ENCODE peak calls at places on chromosomes 13 and 19, in six cellular contexts. M, G, E, N, K and F are unnamed samples.

GRCh38 chr13:23778879-23779278 is 110.3 kb downstream of the MIPEP start:
- DNase-seq in K (no peak), N (no peak), E (peak), G (no peak), M (peak), F (no peak)

GRCh38 chr19:16320987-16321386 is 3.6 kb upstream of the KLF2 start:
- DNase-seq in M (peak), G (no peak), K (no peak), E (no peak), N (no peak), F (no peak)

GRCh38 chr13:24692541-24692940 is 12.3 kb downstream of the ATP12A start:
- DNase-seq in E (no peak), G (no peak), N (no peak), M (no peak), K (no peak), F (no peak)

GRCh38 chr13:71218960-71219359 is 648.0 kb downstream of the DACH1 start:
- DNase-seq in M (peak), G (no peak), K (no peak), N (no peak), E (no peak), F (peak)

GRCh38 chr19:6216996-6217751 is 62.6 kb downstream of the MLLT1 start:
- DNase-seq in E (peak), M (no peak), K (no peak), G (no peak), N (no peak), F (peak)

GRCh38 chr13:31775148-31775547 is 35.8 kb downstream of the RXFP2 start:
- DNase-seq in K (no peak), N (no peak), G (no peak), M (no peak), E (no peak), F (no peak)

GRCh38 chr19:6065685-6066365 is 44.5 kb downstream of the RFX2 start:
- DNase-seq in M (peak), G (peak), N (peak), K (no peak), E (no peak), F (no peak)

GRCh38 chr13:20475927-20476691 is 49.5 kb downstream of the CRYL1 start:
- DNase-seq in E (no peak), N (peak), K (no peak), G (no peak), M (no peak), F (no peak)

GRCh38 chr19:29676586-29676985 is 11.3 kb downstream of the PLEKHF1 start:
- DNase-seq in K (no peak), E (no peak), M (no peak), G (no peak), N (no peak), F (no peak)

GRCh38 chr19:41225238-41226052 is 6.4 kb downstream of the AXL start:
- DNase-seq in G (peak), K (peak), M (peak), N (peak), E (peak), F (no peak)

GRCh38 chr13:35484384-35484783 is 7.9 kb upstream of the MAB21L1 start:
- DNase-seq in M (no peak), K (no peak), N (no peak), G (no peak), E (no peak), F (no peak)

GRCh38 chr13:26985285-26985878 is 186.2 kb downstream of the USP12 start:
- DNase-seq in G (peak), N (peak), K (peak), M (peak), E (peak), F (peak)

GRCh38 chr13:104011505-104012270 is 945.5 kb upstream of the SLC10A2 start:
- DNase-seq in K (no peak), M (peak), E (no peak), N (no peak), G (peak), F (peak)

GRCh38 chr19:46474211-46474610 is 2.8 kb upstream of the PNMA8A start:
- DNase-seq in E (no peak), K (no peak), G (no peak), N (no peak), M (no peak), F (no peak)

GRCh38 chr13:34638897-34639296 is 303.2 kb upstream of the NBEA start:
- DNase-seq in M (no peak), E (no peak), N (no peak), K (no peak), G (no peak), F (no peak)

GRCh38 chr13:30319703-30320102 is 12.4 kb upstream of the KATNAL1 start:
- DNase-seq in K (no peak), N (no peak), M (no peak), E (no peak), G (no peak), F (no peak)

GRCh38 chr13:45807520-45808099 is 43.9 kb downstream of the SIAH3 start:
- DNase-seq in E (peak), K (no peak), M (peak), G (peak), N (no peak), F (peak)

GRCh38 chr13:108326318-108326717 is 56.8 kb downstream of the TNFSF13B start:
- DNase-seq in M (no peak), G (no peak), E (no peak), K (no peak), N (no peak), F (no peak)

GRCh38 chr19:8965887-8966286 is 44.3 kb downstream of the MUC16 start:
- DNase-seq in N (no peak), M (no peak), E (no peak), K (no peak), G (no peak), F (no peak)

DNA sequence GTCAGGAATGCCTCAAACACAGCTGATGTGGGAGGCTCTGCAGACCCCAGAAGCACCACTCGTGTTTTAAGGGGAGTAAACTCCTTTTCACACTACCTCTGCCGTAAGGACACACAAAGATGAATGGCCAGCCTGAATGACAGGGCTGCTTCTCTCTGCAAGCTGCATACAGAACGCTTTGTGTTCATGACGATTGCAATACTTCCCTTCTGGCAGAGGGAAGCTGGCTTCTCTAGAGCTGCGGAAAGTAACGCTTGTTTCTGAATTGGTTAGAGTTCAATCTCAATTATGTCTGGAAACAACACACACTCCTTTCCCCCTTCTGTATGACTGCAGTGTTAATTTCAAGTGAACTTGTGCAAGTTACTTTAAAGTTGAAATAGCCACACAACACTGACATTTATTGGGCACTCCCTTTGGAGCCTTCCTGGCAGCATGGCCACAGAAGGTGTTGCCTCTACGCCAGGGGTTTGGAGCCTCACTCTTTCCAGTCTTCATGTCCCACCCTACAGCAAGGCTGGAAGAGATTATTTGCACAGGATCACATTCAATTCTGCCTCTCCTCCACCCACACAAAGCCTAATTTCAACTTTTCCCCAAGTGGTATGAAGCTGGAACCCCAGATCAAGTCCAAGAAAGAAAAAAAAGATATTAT is 242.6 kb downstream of the NDFIP2 start:
- DNase-seq in N (no peak), E (no peak), M (no peak), K (no peak), G (no peak), F (no peak)
- TF ChIP-seq CTCF in N (no peak), E (no peak), M (no peak), K (no peak), G (no peak), F (no peak)

DNA sequence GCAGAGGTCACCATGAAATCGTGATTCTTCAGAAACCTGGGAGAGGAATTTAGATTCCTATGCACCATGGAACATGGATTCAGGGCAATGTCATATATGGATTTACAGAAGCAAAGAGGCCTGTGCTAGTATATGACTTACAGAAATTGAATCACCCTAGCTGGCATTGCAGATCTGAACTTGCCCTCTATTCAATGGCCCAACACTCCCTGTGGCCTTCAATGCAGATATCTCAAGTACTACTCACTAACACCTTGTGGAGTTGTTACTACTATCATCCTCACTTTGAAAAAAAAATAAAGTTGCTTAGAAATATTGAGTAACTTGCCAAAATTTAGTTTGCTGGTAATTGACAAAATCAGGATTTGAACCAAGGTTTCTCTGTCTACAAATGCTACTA is 305.4 kb upstream of the SLITRK1 start:
- DNase-seq in G (no peak), N (no peak), K (no peak), E (no peak), M (no peak), F (no peak)
- H3K27ac ChIP-seq in G (no peak), N (no peak), K (no peak), E (no peak), M (no peak), F (no peak)

DNA sequence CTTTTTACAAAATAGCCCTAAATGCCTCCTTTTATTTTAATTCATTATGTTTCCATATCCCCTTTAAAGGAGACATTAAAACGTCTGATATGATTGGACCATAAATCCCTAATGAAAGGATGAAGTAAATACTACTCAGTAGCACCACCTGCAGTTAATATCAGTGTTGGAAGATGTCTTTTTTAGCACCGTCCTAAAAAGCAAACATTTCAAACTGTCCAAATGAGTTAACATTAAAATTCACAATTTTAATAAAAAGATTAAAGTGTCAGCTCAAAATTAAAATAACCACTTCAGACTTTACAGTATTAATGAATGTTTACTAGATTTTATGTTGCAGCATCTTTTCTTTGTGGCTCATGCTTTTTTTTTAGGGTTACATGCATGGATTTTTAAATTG is 12.3 kb downstream of the ZNF507 start:
- DNase-seq in G (no peak), K (no peak), M (peak), E (peak), N (no peak), F (no peak)
- TF ChIP-seq CTCF in G (peak), K (peak), M (peak), E (no peak), N (no peak), F (no peak)

DNA sequence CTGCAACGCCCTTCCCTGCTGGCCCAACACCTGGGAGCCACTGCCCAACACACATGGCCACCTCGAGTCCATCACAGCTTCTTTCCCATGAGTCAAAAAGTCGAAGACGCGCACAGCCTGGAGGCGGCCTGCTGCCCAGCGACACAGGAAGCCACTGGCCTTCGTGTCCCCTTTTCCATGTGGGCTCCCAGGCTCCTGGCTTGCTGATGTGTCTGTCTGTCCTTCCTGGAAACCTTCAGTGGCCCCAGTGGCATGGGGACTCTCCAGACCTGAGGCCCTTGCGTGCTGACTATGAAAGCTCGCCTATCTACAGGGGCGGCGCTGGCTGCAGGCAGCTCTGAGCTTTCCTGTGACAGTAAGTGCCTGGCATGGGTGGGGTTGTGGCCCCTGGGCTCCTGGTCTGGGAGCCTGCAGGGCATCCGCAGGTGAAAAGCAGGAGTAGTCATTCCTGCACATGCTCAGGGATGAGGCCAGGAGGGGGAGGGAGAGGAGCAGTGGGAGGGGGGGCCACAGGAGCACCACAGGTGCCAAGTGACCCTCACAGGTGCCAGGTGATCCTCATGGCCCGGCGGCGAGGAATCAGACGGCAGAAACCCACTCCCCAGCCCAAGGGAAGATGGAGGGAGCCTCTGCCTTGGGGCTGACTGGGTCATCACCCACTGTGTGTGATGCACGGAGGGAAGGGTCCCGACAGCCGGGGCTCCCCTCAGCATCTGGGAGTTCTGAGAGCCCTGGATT is 27.5 kb downstream of the SH3GL1 start:
- DNase-seq in E (no peak), M (no peak), N (no peak), K (no peak), G (no peak), F (no peak)
- H3K27ac ChIP-seq in E (peak), M (no peak), N (peak), K (peak), G (no peak), F (no peak)

DNA sequence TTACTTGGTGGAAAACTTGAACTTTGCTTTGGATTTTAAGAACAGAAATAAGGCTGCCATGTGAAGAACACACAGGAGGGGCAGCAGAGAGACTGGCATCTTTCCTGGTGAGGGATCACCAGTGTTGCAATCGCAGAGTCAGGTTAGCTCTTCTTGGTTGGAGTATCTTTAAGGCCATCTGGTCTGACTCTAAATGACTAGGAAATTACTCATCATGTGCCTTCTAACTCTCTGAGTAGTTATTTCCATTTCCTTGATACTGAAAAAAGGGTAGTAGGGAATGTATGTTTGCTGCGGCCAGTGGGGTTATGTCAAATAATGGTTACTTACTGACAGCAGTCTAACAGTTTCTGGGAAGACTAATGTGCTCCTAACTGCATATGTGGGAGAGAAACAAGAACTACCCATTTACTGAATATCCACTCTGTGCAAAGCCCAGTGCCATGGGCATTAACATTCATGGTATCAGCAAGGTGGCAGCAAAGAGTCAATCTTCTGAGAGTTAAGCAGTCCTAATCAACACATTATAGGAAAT is 122.1 kb downstream of the COG6 start:
- DNase-seq in N (no peak), M (peak), E (peak), G (no peak), K (no peak), F (peak)
- TF ChIP-seq CTCF in N (no peak), M (peak), E (peak), G (peak), K (no peak), F (peak)

DNA sequence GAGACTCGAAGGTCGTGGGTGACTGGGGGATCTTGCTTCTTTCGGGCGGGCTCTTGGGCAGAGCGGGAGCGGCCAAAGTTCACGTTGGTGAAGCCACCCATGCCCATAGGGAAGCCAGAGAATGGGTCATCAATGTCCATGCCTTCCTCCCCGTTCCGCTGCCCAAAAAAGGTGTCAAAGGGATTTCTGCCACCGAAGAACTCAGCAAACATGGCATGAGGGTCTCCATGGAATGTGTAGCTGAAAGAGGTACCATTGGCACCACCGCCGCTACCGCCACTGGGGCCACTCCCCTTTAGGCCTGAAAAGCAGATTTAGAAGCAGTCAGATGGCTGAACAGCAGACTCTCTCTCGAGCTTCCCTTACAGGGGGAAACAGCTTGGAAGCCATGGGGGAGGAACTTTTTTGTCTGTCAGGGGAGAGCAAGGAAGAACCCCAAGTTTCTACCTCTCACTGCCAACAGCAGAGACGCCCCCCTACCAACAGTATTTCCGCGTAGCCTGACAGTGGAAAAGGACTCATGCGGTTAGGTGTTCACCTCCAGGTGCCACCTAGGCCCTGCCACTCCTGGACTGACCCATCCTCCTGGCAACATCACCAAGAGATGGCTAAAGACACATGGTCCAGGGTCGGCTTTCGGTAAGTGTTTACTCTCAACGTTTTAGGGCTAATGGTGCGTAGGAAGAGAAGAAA is 1.3 kb downstream of the DNAJB1 start:
- DNase-seq in M (no peak), K (no peak), N (peak), E (no peak), G (no peak), F (no peak)
- H3K27ac ChIP-seq in M (peak), K (peak), N (peak), E (peak), G (no peak), F (no peak)

GRCh38 chr13:41985788-41986508 is 25.0 kb upstream of the VWA8 start:
- DNase-seq in G (no peak), K (no peak), M (peak), N (no peak), E (peak), F (no peak)

GRCh38 chr13:41978007-41978406 is 17.1 kb upstream of the VWA8 start:
- DNase-seq in N (no peak), G (no peak), E (no peak), M (no peak), K (no peak), F (no peak)

GRCh38 chr13:41976491-41976890 is 15.6 kb upstream of the VWA8 start:
- DNase-seq in N (no peak), E (no peak), M (no peak), K (no peak), G (no peak), F (no peak)

DNA sequence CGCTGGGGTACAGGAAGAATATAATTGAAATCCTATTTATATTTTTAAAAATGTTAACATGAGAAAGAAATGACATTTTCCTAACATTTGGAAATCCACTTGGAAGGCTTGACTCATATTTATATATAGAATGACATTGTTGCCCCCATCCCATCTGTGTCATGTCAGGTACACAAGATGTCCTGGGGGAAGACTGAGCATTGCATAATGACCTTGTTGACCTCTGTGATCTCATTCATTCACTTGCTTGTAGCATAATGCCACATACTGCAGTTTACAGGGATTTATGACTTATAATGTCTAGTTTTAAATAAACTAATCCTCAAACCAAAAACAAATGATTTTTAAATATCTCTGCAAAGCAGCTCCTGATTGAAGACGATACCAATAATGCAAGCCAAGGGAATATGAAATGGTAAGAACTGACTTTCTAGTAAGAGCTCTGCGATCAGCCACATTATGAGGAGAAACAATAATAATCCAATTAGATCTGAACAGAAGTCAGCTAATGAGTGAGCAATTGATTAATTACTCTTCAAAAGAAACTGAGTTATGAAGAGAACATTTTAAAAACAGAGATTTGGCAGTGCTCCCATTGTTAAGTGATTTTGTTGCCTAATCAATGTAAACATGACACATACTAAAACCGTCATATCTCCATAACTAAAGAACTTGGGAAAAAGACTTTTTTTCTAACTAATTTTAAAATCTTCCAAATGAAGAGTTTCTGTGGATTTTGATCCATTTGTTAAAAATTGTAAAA is 21.2 kb upstream of the VWA8 start:
- DNase-seq in N (no peak), M (no peak), K (no peak), E (peak), G (no peak), F (no peak)
- TF ChIP-seq CTCF in N (no peak), M (no peak), K (no peak), E (no peak), G (no peak), F (no peak)

GRCh38 chr19:36116344-36116637 is 1.0 kb downstream of the TBCB start:
- DNase-seq in N (no peak), G (no peak), K (no peak), M (no peak), E (no peak), F (no peak)
- H3K27ac ChIP-seq in N (peak), G (no peak), K (peak), M (no peak), E (peak), F (no peak)